ENCODE peak calls at places on chromosomes 12 and 14, in six cellular contexts. Z, I, V, J, S and Q are unnamed samples.

GRCh38 chr12:56267443-56268071 is 815 bp downstream of the COQ10A start:
- DNase-seq in Z (no peak), I (no peak), V (peak; percentile 94), J (peak; percentile 55), S (peak; percentile 44), Q (no peak)

GRCh38 chr12:30811966-30812365 is 57.2 kb upstream of the CAPRIN2 start:
- DNase-seq in Z (no peak), I (no peak), V (no peak), J (no peak), S (no peak), Q (no peak)

GRCh38 chr14:49456589-49456988 is 129.6 kb downstream of the RPS29 start:
- DNase-seq in Z (no peak), I (no peak), V (no peak), J (no peak), S (no peak), Q (no peak)

GRCh38 chr14:91727121-91727520 is 4.8 kb downstream of the CATSPERB start:
- DNase-seq in Z (no peak), I (no peak), V (no peak), J (no peak), S (no peak), Q (no peak)

GRCh38 chr12:2641209-2641608 is 153.6 kb upstream of the FKBP4 start:
- DNase-seq in Z (peak; percentile 43), I (peak; percentile 78), V (peak; percentile 40), J (peak; percentile 41), S (no peak), Q (no peak)

GRCh38 chr12:34393086-34393820 is 371.0 kb downstream of the ALG10 start:
- DNase-seq in Z (no peak), I (no peak), V (no peak), J (peak; percentile 0), S (no peak), Q (no peak)

GRCh38 chr14:21852061-21852664 is 178.5 kb upstream of the OR4E1 start:
- DNase-seq in Z (no peak), I (peak; percentile 58), V (peak; percentile 38), J (peak; percentile 5), S (peak; percentile 47), Q (no peak)

GRCh38 chr12:27083861-27084271 is 1.5 kb upstream of the C12orf71 start:
- DNase-seq in Z (no peak), I (no peak), V (no peak), J (no peak), S (no peak), Q (no peak)

GRCh38 chr12:90741611-90742010 is 213.4 kb downstream of the CCER1 start:
- DNase-seq in Z (no peak), I (no peak), V (no peak), J (no peak), S (no peak), Q (no peak)

GRCh38 chr12:109582636-109583035 is 9.0 kb downstream of the MVK start:
- DNase-seq in Z (no peak), I (no peak), V (no peak), J (no peak), S (peak; percentile 39), Q (no peak)

GRCh38 chr12:82124711-82125110 is 233.5 kb downstream of the CCDC59 start:
- DNase-seq in Z (no peak), I (no peak), V (no peak), J (no peak), S (no peak), Q (no peak)

GRCh38 chr14:71165121-71165574 is 257.9 kb downstream of the PCNX1 start:
- DNase-seq in Z (no peak), I (no peak), V (peak; percentile 32), J (no peak), S (no peak), Q (no peak)

GRCh38 chr12:104281636-104282035 is 21.9 kb upstream of the EID3 start:
- DNase-seq in Z (no peak), I (no peak), V (no peak), J (no peak), S (no peak), Q (no peak)

GRCh38 chr14:100683578-100683977 is 43.1 kb upstream of the DLK1 start:
- DNase-seq in Z (no peak), I (no peak), V (peak; percentile 66), J (no peak), S (no peak), Q (no peak)

GRCh38 chr14:89435527-89436273 is 18.7 kb upstream of the FOXN3 start:
- DNase-seq in Z (no peak), I (no peak), V (no peak), J (no peak), S (no peak), Q (no peak)

GRCh38 chr12:127351481-127352010 is 915.4 kb upstream of the TMEM132C start:
- DNase-seq in Z (no peak), I (no peak), V (no peak), J (peak; percentile 35), S (no peak), Q (no peak)
- TF ChIP-seq MYC in Z (no peak), I (no peak), V (no peak), J (no peak), S (no peak), Q (no peak)

GRCh38 chr14:99624971-99625370 is 20.0 kb upstream of the HHIPL1 start:
- DNase-seq in Z (no peak), I (no peak), V (no peak), J (no peak), S (no peak), Q (no peak)
- TF ChIP-seq MYC in Z (no peak), I (no peak), V (no peak), J (no peak), S (no peak), Q (no peak)

DNA sequence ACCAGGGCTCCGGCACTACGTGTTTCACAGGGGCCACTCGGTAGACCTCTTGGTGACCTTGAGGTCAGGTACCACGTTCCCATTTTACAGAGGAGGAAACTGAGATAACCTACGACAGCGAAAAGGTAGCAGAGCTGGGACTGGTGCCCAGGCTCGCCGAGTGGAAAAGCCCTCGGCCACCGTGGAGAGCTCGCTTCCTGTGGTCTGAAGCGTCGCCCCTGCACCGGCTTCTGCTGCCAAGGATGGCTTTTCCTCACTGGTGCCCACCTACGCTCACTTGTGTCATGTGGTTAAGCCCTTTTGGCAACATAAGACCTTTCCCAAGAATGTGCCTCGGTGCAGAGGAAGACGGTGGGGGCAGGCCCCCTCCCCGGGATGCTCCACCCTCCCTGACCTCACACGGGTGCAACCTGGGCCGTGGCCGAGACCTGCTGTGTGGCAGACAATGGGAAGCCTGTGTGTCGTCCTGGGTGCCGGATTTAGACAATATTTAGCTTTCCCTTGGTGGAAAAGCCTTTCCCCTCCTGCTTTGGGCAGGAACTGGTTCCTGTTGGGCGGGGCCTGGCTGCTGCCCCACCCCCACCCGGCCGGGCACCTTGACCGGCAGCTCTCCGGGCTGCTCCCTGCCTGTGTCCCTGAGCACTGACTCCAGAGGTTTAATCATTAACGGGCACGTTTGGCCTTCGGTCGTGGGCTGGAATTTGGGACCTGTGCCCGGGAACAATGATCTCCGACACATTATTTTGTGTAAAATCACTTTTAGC is 32.4 kb upstream of the PPP1R13B start:
- DNase-seq in Z (peak; percentile 97), I (no peak), V (no peak), J (peak; percentile 17), S (peak; percentile 97), Q (no peak)
- TF ChIP-seq MYC in Z (no peak), I (no peak), V (no peak), J (no peak), S (peak; percentile 91), Q (no peak)

DNA sequence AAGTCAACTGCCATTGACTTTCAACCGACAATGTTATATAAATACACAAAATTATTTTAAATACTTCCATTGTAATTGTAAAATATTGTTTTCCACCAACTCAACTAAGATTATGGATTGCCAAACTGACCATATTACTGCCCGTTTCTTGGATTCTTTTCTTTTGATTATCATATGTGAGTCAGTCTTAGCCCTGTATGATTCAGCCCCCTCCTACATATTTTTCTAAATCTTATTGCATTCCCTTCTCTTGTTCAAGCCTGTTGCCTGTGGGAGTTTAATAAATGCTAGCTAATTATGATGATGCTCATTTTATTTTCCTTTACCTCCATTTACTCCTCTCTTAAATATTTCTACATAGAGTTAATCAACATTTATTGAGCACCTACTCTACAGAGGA is 6.8 kb downstream of the RASSF9 start:
- DNase-seq in Z (no peak), I (no peak), V (no peak), J (no peak), S (no peak), Q (no peak)
- TF ChIP-seq MYC in Z (no peak), I (no peak), V (no peak), J (no peak), S (no peak), Q (no peak)

DNA sequence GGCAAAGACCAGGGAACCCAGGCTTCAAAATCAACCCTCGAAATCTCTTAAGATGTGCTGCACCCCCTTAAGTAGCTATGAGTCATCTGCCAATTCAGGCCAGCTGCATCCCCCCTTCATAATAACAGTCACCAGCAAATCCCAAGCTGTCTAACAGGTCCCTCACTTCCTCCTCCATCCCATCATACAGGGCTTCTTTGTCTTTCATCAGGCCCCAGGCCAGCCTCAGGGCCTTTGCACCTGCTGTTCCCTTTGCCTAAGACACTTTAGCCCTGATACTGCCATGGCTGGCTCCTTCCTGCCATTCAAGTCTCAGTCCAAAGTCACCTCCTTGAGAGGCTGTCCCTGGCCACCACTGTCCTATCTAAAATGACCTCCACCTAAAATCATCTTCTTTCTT is 4.0 kb downstream of the RASAL1 start:
- DNase-seq in Z (no peak), I (no peak), V (peak; percentile 53), J (no peak), S (no peak), Q (no peak)
- TF ChIP-seq MYC in Z (no peak), I (no peak), V (no peak), J (no peak), S (no peak), Q (no peak)